ENCODE peak calls at places on chromosome 10, in ten cellular contexts. I, E, D, C, V, K, T, H, R and X are unnamed samples.

GRCh38 chr10:116733566-116733965 is 8.8 kb downstream of the HSPA12A start:
- DNase-seq in E (no peak), R (no peak), C (no peak), D (no peak), I (peak), H (no peak), T (no peak), V (no peak), K (no peak), X (no peak)

GRCh38 chr10:103910442-103911000 is 7.5 kb downstream of the STN1 start:
- DNase-seq in T (no peak), D (no peak), E (no peak), I (no peak), R (no peak), H (no peak), C (no peak), V (no peak), K (no peak), X (no peak)

GRCh38 chr10:92112462-92112861 is 178.4 kb downstream of the CPEB3 start:
- DNase-seq in T (no peak), K (no peak), R (no peak), I (no peak), E (no peak), V (no peak), H (no peak), D (no peak), C (no peak), X (no peak)

GRCh38 chr10:3222068-3222467 is 49.5 kb upstream of the PITRM1 start:
- DNase-seq in K (no peak), E (no peak), C (no peak), H (no peak), T (no peak), R (no peak), I (peak), D (no peak), V (no peak), X (no peak)

GRCh38 chr10:7529638-7530037 is 118.8 kb upstream of the SFMBT2 start:
- DNase-seq in V (no peak), K (no peak), R (no peak), C (no peak), I (no peak), H (no peak), T (no peak), E (no peak), D (no peak), X (no peak)

GRCh38 chr10:117933036-117933435 is 113.7 kb downstream of the RAB11FIP2 start:
- DNase-seq in T (no peak), R (no peak), D (no peak), V (no peak), I (peak), K (no peak), E (no peak), C (no peak), H (no peak), X (no peak)

GRCh38 chr10:42754155-42755027 is 28.2 kb upstream of the BMS1 start:
- DNase-seq in D (peak), V (peak), I (peak), H (peak), E (peak), K (peak), C (no peak), R (peak), T (peak), X (no peak)

GRCh38 chr10:33136781-33137180 is 178.8 kb upstream of the ITGB1 start:
- DNase-seq in C (no peak), D (no peak), E (no peak), R (no peak), V (no peak), I (peak), K (no peak), H (no peak), T (no peak), X (no peak)

GRCh38 chr10:44975487-44976331 is 2.9 kb downstream of the DEPP1 start:
- DNase-seq in V (no peak), I (peak), K (peak), H (peak), R (no peak), T (no peak), C (no peak), D (no peak), E (no peak), X (peak)